ENCODE peak calls at places on chromosomes 5 and 9, in five cellular contexts. T is Peyer's patch, P is tibial artery, S is uterus, G is tibial nerve. V is an unnamed sample.

GRCh38 chr5:103475629-103476240 is 86.9 kb downstream of the NUDT12 start:
- DNase-seq in T (no peak), P (no peak), S (no peak), G (no peak), V (no peak)

GRCh38 chr5:97297063-97297715 is 114.1 kb upstream of the RIOK2 start:
- DNase-seq in T (peak), P (no peak), S (no peak), G (no peak), V (no peak)

GRCh38 chr5:31889131-31889561 is 250.2 kb downstream of the PDZD2 start:
- DNase-seq in T (no peak), P (no peak), S (no peak), G (no peak), V (no peak)

GRCh38 chr5:156137482-156137881 is 189.5 kb upstream of the SGCD start:
- DNase-seq in T (no peak), P (no peak), S (no peak), G (no peak), V (no peak)

GRCh38 chr5:157918811-157919742 is 60.1 kb upstream of the CLINT1 start:
- DNase-seq in T (peak), P (no peak), S (no peak), G (no peak), V (no peak)

GRCh38 chr5:59149271-59149670 is 566.4 kb downstream of the RAB3C start:
- DNase-seq in T (no peak), P (no peak), S (no peak), G (no peak), V (no peak)

GRCh38 chr5:114305402-114306207 is 56.3 kb upstream of the KCNN2 start:
- DNase-seq in T (no peak), P (no peak), S (no peak), G (no peak), V (no peak)

GRCh38 chr5:114266374-114266773 is 95.5 kb upstream of the KCNN2 start:
- DNase-seq in T (no peak), P (no peak), S (no peak), G (no peak), V (no peak)

GRCh38 chr5:149938272-149938671 is 6.3 kb downstream of the PDE6A start:
- DNase-seq in T (peak), P (no peak), S (no peak), G (no peak), V (no peak)

GRCh38 chr5:158682631-158683030 is 417.1 kb downstream of the EBF1 start:
- DNase-seq in T (no peak), P (no peak), S (no peak), G (no peak), V (no peak)

GRCh38 chr9:107734231-107735014 is 244.9 kb upstream of the KLF4 start:
- DNase-seq in T (no peak), P (peak), S (peak), G (no peak), V (no peak)

GRCh38 chr9:18245911-18246310 is 228.0 kb upstream of the ADAMTSL1 start:
- DNase-seq in T (no peak), P (no peak), S (no peak), G (no peak), V (no peak)

GRCh38 chr5:124655943-124656459 is 90.4 kb downstream of the ZNF608 start:
- DNase-seq in T (peak), P (no peak), S (no peak), G (no peak), V (no peak)

GRCh38 chr5:156396063-156396829 is 69.3 kb downstream of the SGCD start:
- DNase-seq in T (no peak), P (no peak), S (no peak), G (no peak), V (no peak)

GRCh38 chr9:79346350-79347020 is 225.3 kb upstream of the TLE4 start:
- DNase-seq in T (no peak), P (no peak), S (no peak), G (no peak), V (no peak)

GRCh38 chr9:133532937-133533668 is 1.4 kb upstream of the ADAMTSL2 start:
- DNase-seq in T (peak), P (no peak), S (peak), G (peak), V (no peak)

GRCh38 chr5:151047814-151048425 is 27.5 kb downstream of the GPX3 start:
- DNase-seq in T (no peak), P (no peak), S (no peak), G (no peak), V (no peak)

GRCh38 chr9:13804532-13804931 is 509.4 kb downstream of the NFIB start:
- DNase-seq in T (no peak), P (no peak), S (no peak), G (no peak), V (no peak)

GRCh38 chr5:112957970-112958773 is 18.4 kb upstream of the DCP2 start:
- DNase-seq in T (peak), P (peak), S (peak), G (no peak), V (no peak)

GRCh38 chr9:34633851-34634550 is 3.6 kb downstream of the SIGMAR1 start:
- DNase-seq in T (peak), P (no peak), S (peak), G (peak), V (no peak)

GRCh38 chr5:82408033-82408432 is 129.9 kb upstream of the RPS23 start:
- DNase-seq in T (no peak), P (no peak), S (no peak), G (no peak), V (no peak)

GRCh38 chr5:149212203-149212951 is 59.3 kb upstream of the AFAP1L1 start:
- DNase-seq in T (no peak), P (no peak), S (no peak), G (no peak), V (no peak)

GRCh38 chr5:109868737-109869136 is 179.0 kb downstream of the MAN2A1 start:
- DNase-seq in T (no peak), P (no peak), S (no peak), G (no peak), V (no peak)

GRCh38 chr5:36150676-36151433 is 832 bp downstream of the LMBRD2 start:
- DNase-seq in T (peak), P (no peak), S (no peak), G (no peak), V (no peak)

GRCh38 chr9:16413509-16414016 is 456.9 kb downstream of the BNC2 start:
- DNase-seq in T (no peak), P (no peak), S (peak), G (peak), V (no peak)

GRCh38 chr5:134133213-134133994 is 18.9 kb downstream of the TCF7 start:
- DNase-seq in T (peak), P (peak), S (peak), G (no peak), V (no peak)

GRCh38 chr5:172939045-172939444 is 20.2 kb upstream of the RPL26L1 start:
- DNase-seq in T (no peak), P (no peak), S (no peak), G (no peak), V (no peak)

GRCh38 chr9:120152295-120152694 is 427.7 kb downstream of the CDK5RAP2 start:
- DNase-seq in T (no peak), P (no peak), S (no peak), G (no peak), V (no peak)

GRCh38 chr5:37054391-37054790 is 177.8 kb downstream of the NIPBL start:
- DNase-seq in T (no peak), P (no peak), S (no peak), G (no peak), V (no peak)

GRCh38 chr9:135521608-135522095 is 412 bp downstream of the LCN1 start:
- DNase-seq in T (no peak), P (peak), S (no peak), G (no peak), V (peak)

GRCh38 chr9:84667571-84668203 is 1.8 kb upstream of the NTRK2 start:
- DNase-seq in T (no peak), P (no peak), S (no peak), G (peak), V (no peak)

GRCh38 chr5:55220433-55221185 is 6.5 kb downstream of the MCIDAS start:
- DNase-seq in T (peak), P (no peak), S (no peak), G (no peak), V (no peak)

GRCh38 chr5:16782227-16782626 is 153.9 kb downstream of the MYO10 start:
- DNase-seq in T (no peak), P (no peak), S (no peak), G (no peak), V (no peak)

GRCh38 chr9:20620658-20621552 is 1.4 kb downstream of the MLLT3 start:
- DNase-seq in T (peak), P (peak), S (peak), G (peak), V (no peak)

GRCh38 chr5:97560176-97560993 is 377.3 kb upstream of the RIOK2 start:
- DNase-seq in T (no peak), P (no peak), S (no peak), G (no peak), V (no peak)

DNA sequence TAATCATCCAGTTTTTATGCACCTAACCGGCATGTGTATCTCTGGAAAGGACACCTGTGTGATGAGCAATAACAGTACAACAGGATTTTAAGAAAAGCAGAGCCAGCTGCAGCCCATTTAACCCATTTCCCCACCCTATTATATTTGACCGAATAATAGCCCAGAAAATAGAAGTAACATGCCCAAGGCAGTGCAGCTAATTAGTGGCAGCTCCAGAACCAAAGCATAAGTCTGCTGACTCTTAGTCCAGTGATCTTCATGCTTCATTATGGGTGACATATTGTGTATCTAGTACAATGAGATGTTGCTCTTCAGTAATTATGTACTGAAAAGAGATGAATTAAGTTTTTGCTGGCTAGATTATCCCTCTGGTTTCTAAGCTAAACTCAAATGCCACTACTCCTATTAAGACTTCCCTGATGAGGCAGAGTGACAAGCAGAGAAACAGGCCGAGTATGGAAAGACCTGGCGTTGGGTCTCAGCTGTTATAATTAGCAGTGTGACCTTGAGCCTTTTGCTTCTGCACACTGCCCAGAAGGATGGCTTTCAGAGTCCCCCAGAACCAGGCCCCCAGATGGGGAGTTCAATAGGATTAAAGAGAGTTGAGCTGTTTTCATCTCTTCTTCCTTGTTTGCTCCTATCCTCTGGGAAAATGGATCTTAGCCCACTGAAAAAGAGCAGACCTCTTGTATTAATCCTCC is 10.7 kb upstream of the C1QTNF3 start:
- DNase-seq in T (no peak), P (no peak), S (no peak), G (no peak), V (no peak)
- H3K4me3 ChIP-seq in T (no peak), P (no peak), S (no peak), G (no peak), V (no peak)

DNA sequence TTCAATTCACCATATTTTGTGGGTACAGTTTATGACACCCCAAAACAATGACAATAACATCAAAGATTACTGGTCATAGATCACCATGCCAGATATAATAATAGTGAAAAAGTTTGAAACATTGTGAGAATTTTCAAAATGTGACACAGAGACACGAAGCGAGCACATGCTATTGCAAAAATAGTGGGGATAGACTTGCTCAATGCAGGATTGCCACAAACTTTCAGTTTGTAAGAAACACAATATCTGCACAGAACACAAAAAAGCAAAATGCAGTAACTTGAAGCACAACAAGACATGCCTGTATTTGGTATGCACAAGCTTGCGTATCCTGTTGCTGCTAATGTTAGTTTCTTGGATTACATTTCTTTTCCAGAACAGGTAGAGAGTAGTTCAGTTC is 35.8 kb downstream of the ARHGEF28 start:
- DNase-seq in T (no peak), P (no peak), S (no peak), G (no peak), V (no peak)
- H3K27ac ChIP-seq in T (no peak), P (no peak), S (no peak), G (no peak), V (no peak)

GRCh38 chr5:180367991-180368390 is 14.9 kb upstream of the GFPT2 start:
- DNase-seq in T (no peak), P (no peak), S (no peak), G (no peak), V (no peak)

GRCh38 chr5:180365829-180366228 is 12.7 kb upstream of the GFPT2 start:
- DNase-seq in T (no peak), P (no peak), S (no peak), G (no peak), V (no peak)

GRCh38 chr5:180364306-180364856 is 11.2 kb upstream of the GFPT2 start:
- DNase-seq in T (no peak), P (no peak), S (no peak), G (no peak), V (no peak)

GRCh38 chr5:180367300-180367699 is 14.2 kb upstream of the GFPT2 start:
- DNase-seq in T (no peak), P (no peak), S (no peak), G (no peak), V (no peak)

DNA sequence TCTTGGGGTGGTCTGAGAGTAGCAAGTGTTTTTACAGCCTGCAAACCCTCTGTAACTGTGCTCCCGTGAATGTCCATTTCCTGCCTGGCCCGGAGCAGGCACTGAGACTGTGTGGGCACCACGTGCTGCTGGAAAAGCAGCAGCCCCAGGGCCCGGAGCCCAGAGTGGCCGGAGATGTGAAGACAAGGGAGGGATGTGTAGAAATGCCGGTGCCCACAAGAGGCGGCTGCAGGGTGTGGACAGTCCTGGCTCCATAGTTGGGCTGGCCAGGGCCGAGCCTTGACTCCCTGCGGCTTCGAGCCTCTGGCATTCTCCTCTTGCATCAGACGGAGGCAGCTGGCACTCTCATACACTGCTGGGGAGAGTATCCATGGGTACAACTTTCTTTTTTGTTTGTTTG is 13.2 kb upstream of the GFPT2 start:
- DNase-seq in T (no peak), P (peak), S (no peak), G (no peak), V (no peak)
- TF ChIP-seq CTCF in T (no peak), P (no peak), S (no peak), G (no peak), V (no peak)

GRCh38 chr5:9124837-9125236 is 421.0 kb downstream of the SEMA5A start:
- DNase-seq in T (no peak), P (no peak), S (no peak), G (no peak), V (no peak)

GRCh38 chr5:9118852-9119251 is 427.0 kb downstream of the SEMA5A start:
- DNase-seq in T (no peak), P (no peak), S (no peak), G (no peak), V (no peak)

GRCh38 chr5:9122528-9122927 is 423.3 kb downstream of the SEMA5A start:
- DNase-seq in T (no peak), P (no peak), S (no peak), G (no peak), V (no peak)

GRCh38 chr5:9124071-9124470 is 421.8 kb downstream of the SEMA5A start:
- DNase-seq in T (no peak), P (no peak), S (no peak), G (no peak), V (no peak)

GRCh38 chr5:9121597-9121996 is 424.3 kb downstream of the SEMA5A start:
- DNase-seq in T (no peak), P (no peak), S (no peak), G (no peak), V (no peak)
- H3K4me3 ChIP-seq in T (no peak), P (no peak), S (no peak), G (no peak), V (no peak)

GRCh38 chr5:42858031-42858643 is 46.4 kb upstream of the SELENOP start:
- DNase-seq in T (no peak), P (no peak), S (no peak), G (peak), V (no peak)
- H3K27ac ChIP-seq in T (peak), P (peak), S (peak), G (peak), V (peak)

GRCh38 chr5:142716963-142717362 is 31.1 kb upstream of the FGF1 start:
- DNase-seq in T (peak), P (peak), S (peak), G (peak), V (no peak)
- TF ChIP-seq CTCF in T (peak), P (peak), S (no peak), G (no peak), V (no peak)

GRCh38 chr9:123682746-123683145 is 247.2 kb downstream of the DENND1A start:
- DNase-seq in T (no peak), P (no peak), S (no peak), G (no peak), V (no peak)

GRCh38 chr9:123678878-123679329 is 251.0 kb downstream of the DENND1A start:
- DNase-seq in T (no peak), P (no peak), S (no peak), G (no peak), V (no peak)

GRCh38 chr9:123680382-123680781 is 249.5 kb downstream of the DENND1A start:
- DNase-seq in T (no peak), P (no peak), S (no peak), G (no peak), V (no peak)

GRCh38 chr9:123679330-123679987 is 250.5 kb downstream of the DENND1A start:
- DNase-seq in T (peak), P (no peak), S (no peak), G (no peak), V (no peak)

DNA sequence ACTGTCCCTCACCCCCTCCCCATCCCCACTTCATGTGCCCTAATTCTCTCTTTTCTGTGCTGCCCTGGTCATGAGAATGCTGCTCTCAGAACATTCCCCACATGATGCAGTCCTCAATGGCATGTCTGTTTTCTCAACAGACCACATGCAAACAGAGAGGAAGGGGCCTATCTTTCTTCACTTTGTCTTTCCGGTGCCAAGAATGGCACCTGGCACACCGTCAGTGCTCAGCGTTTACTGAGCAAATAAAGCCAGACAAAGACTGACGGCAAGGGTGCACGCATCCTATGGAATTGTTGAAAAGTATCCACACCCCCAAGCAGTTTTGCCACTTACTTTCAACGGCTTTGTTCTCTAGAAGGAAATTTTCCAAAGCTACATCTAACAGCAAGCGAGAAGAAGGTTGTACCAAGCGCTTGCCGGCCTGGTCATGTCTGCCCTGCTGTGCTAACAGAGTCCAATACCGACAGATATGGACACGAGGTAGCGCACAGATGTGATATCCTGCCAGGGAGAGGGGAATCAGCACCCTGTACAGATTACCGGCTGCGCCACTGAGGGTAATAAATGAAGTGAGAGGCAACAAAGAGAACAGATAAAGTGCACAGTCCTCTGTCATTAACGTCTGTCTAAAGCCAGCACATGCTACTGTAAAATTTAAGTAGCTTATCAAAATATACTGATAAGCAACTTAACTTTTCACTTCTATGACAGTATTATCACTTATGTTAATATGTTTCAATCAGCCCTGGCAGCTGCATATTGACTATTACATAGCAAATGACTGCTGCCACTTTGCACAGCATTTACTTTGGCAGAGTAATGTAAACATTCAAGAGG is 251.7 kb downstream of the DENND1A start:
- DNase-seq in T (peak), P (no peak), S (no peak), G (no peak), V (no peak)
- H3K4me3 ChIP-seq in T (no peak), P (no peak), S (no peak), G (no peak), V (no peak)

GRCh38 chr9:116656977-116657376 is 30.1 kb upstream of the TRIM32 start:
- DNase-seq in T (no peak), P (no peak), S (no peak), G (no peak), V (no peak)
- H3K27ac ChIP-seq in T (no peak), P (peak), S (peak), G (no peak), V (peak)

V was measured in coronary artery.